ENCODE peak calls at places on chromosome 9, in seven cellular contexts. E is CD4-positive, CD25-positive, alpha-beta regulatory T cell; A is stimulated activated CD8-positive, alpha-beta memory T cell treated with anti-CD3 and anti-CD28 coated beads, Interleukin-12 subunit alpha, Interleukin-12 subunit beta, amount 100 ng/mL, for 1 hour; W is upper lobe of right lung; P is SHP77; N is GM20000; B is cardiac muscle cell. F is an unnamed sample.

GRCh38 chr9:101705135-101705661 is 33.2 kb downstream of the GRIN3A start:
- DNase-seq in E (peak; percentile 21), A (peak; percentile 13), W (no peak), P (peak; percentile 84), N (no peak), B (peak; percentile 10), F (peak; percentile 66)

GRCh38 chr9:107175826-107176500 is 107.1 kb upstream of the RAD23B start:
- DNase-seq in E (no peak), A (no peak), W (no peak), P (no peak), N (no peak), B (no peak), F (no peak)

GRCh38 chr9:136848393-136849037 is 694 bp upstream of the PHPT1 start:
- DNase-seq in E (peak; percentile 36), A (no peak), W (peak; percentile 77), P (peak; percentile 86), N (peak; percentile 84), B (peak; percentile 64), F (peak; percentile 34)

GRCh38 chr9:120856700-120857099 is 14.0 kb upstream of the PSMD5 start:
- DNase-seq in E (no peak), A (no peak), W (no peak), P (peak; percentile 82), N (no peak), B (no peak), F (peak; percentile 42)

GRCh38 chr9:129164246-129164930 is 13.7 kb downstream of the IER5L start:
- DNase-seq in E (no peak), A (no peak), W (no peak), P (no peak), N (no peak), B (no peak), F (peak; percentile 62)

GRCh38 chr9:133256686-133257091 is 18.3 kb downstream of the ABO start:
- DNase-seq in E (no peak), A (no peak), W (no peak), P (no peak), N (no peak), B (no peak), F (no peak)

GRCh38 chr9:76610009-76610352 is 151.0 kb downstream of the GCNT1 start:
- DNase-seq in E (no peak), A (no peak), W (peak; percentile 67), P (peak; percentile 4), N (no peak), B (no peak), F (no peak)

GRCh38 chr9:4086119-4087088 is 213.5 kb downstream of the GLIS3 start:
- DNase-seq in E (no peak), A (no peak), W (no peak), P (no peak), N (no peak), B (no peak), F (no peak)

GRCh38 chr9:92253656-92254055 is 39.8 kb downstream of the IARS1 start:
- DNase-seq in E (no peak), A (no peak), W (no peak), P (no peak), N (no peak), B (no peak), F (no peak)

GRCh38 chr9:81264516-81264915 is 424.8 kb downstream of the TLE1 start:
- DNase-seq in E (no peak), A (no peak), W (no peak), P (no peak), N (no peak), B (no peak), F (no peak)

GRCh38 chr9:134026561-134026960 is 1.3 kb downstream of the BRD3OS start:
- DNase-seq in E (no peak), A (no peak), W (no peak), P (no peak), N (no peak), B (no peak), F (no peak)

GRCh38 chr9:112271466-112272098 is 61.8 kb downstream of the PTBP3 start:
- DNase-seq in E (no peak), A (no peak), W (no peak), P (no peak), N (no peak), B (no peak), F (peak; percentile 21)

GRCh38 chr9:115291841-115292240 is 173.9 kb upstream of the TNC start:
- DNase-seq in E (no peak), A (no peak), W (peak; percentile 79), P (no peak), N (no peak), B (no peak), F (peak; percentile 89)

GRCh38 chr9:124771021-124771866 is at the start of gene NR6A1:
- DNase-seq in E (peak; percentile 94), A (peak; percentile 89), W (peak; percentile 99), P (peak; percentile 94), N (peak; percentile 98), B (peak; percentile 98), F (peak; percentile 98)

GRCh38 chr9:95171001-95171400 is 146.5 kb downstream of the FANCC start:
- DNase-seq in E (no peak), A (no peak), W (no peak), P (peak; percentile 37), N (peak; percentile 47), B (no peak), F (no peak)

GRCh38 chr9:93886911-93887310 is 68.2 kb downstream of the BARX1 start:
- DNase-seq in E (no peak), A (no peak), W (no peak), P (no peak), N (no peak), B (no peak), F (no peak)

GRCh38 chr9:129867138-129868032 is 32.1 kb downstream of the USP20 start:
- DNase-seq in E (no peak), A (no peak), W (no peak), P (no peak), N (no peak), B (no peak), F (no peak)

GRCh38 chr9:93536874-93537273 is 39.5 kb upstream of the PHF2 start:
- DNase-seq in E (no peak), A (no peak), W (no peak), P (no peak), N (no peak), B (no peak), F (no peak)

GRCh38 chr9:92982130-92982529 is 34.8 kb downstream of the FGD3 start:
- DNase-seq in E (no peak), A (no peak), W (no peak), P (no peak), N (no peak), B (no peak), F (no peak)

GRCh38 chr9:136538599-136539426 is 7.0 kb downstream of the NOTCH1 start:
- DNase-seq in E (peak; percentile 74), A (peak; percentile 20), W (no peak), P (no peak), N (peak; percentile 82), B (no peak), F (peak; percentile 78)

GRCh38 chr9:116726606-116727005 is 39.5 kb downstream of the TRIM32 start:
- DNase-seq in E (no peak), A (no peak), W (no peak), P (no peak), N (no peak), B (no peak), F (no peak)

GRCh38 chr9:93721417-93721965 is 145.1 kb downstream of the PHF2 start:
- DNase-seq in E (no peak), A (no peak), W (peak; percentile 52), P (no peak), N (no peak), B (no peak), F (no peak)

GRCh38 chr9:127802576-127803443 is at the start of gene FPGS:
- DNase-seq in E (peak; percentile 86), A (peak; percentile 68), W (peak; percentile 94), P (peak; percentile 87), N (peak; percentile 99), B (peak; percentile 93), F (peak; percentile 86)